ENCODE peak calls at places on chromosomes 3 and 15, in five cellular contexts. T is PC-3, C is cardiac muscle cell, P is thoracic aorta, V is spleen. L is an unnamed sample. For H3K36me3, the result is how much of the 10 kb centered on the place peaks cover.

GRCh38 chr15:40281057-40281850 is 1.6 kb downstream of the ANKRD63 start:
- DNase-seq in T (no peak), C (no peak), P (no peak), V (no peak), L (no peak)

GRCh38 chr15:36278219-36278618 is 301.2 kb upstream of the CDIN1 start:
- DNase-seq in T (peak), C (peak), P (no peak), V (no peak), L (no peak)

GRCh38 chr15:94306700-94307650 is 75.6 kb downstream of the MCTP2 start:
- DNase-seq in T (no peak), C (no peak), P (no peak), V (no peak), L (no peak)

GRCh38 chr15:68352401-68353062 is 75.0 kb downstream of the FEM1B start:
- DNase-seq in T (peak), C (peak), P (peak), V (peak), L (peak)

GRCh38 chr3:128343287-128344045 is 123.2 kb downstream of the DNAJB8 start:
- DNase-seq in T (peak), C (peak), P (no peak), V (peak), L (peak)

GRCh38 chr15:75801859-75802593 is 41.2 kb upstream of the UBE2Q2 start:
- DNase-seq in T (peak), C (peak), P (peak), V (peak), L (peak)

GRCh38 chr3:20890124-20890523 is 704.1 kb upstream of the SGO1 start:
- DNase-seq in T (no peak), C (no peak), P (no peak), V (no peak), L (no peak)

GRCh38 chr3:73781536-73781935 is 156.8 kb upstream of the PDZRN3 start:
- DNase-seq in T (no peak), C (no peak), P (no peak), V (no peak), L (no peak)

GRCh38 chr15:89391685-89392257 is 57.1 kb upstream of the POLG start:
- DNase-seq in T (no peak), C (no peak), P (no peak), V (peak), L (no peak)

GRCh38 chr3:171781711-171782127 is 28.6 kb downstream of the PLD1 start:
- DNase-seq in T (peak), C (no peak), P (no peak), V (no peak), L (no peak)

GRCh38 chr3:150319900-150320299 is 88.2 kb upstream of the TSC22D2 start:
- DNase-seq in T (peak), C (peak), P (no peak), V (no peak), L (no peak)

GRCh38 chr15:99450896-99451358 is 114.9 kb upstream of the MEF2A start:
- DNase-seq in T (no peak), C (peak), P (no peak), V (no peak), L (peak)

GRCh38 chr3:8443829-8444791 is 57.5 kb upstream of the LMCD1 start:
- DNase-seq in T (peak), C (peak), P (peak), V (peak), L (peak)

GRCh38 chr3:172782235-172782634 is 31.7 kb downstream of the ECT2 start:
- DNase-seq in T (no peak), C (no peak), P (no peak), V (no peak), L (no peak)

GRCh38 chr3:171383206-171384018 is 76.8 kb downstream of the TNIK start:
- DNase-seq in T (no peak), C (peak), P (no peak), V (no peak), L (no peak)

GRCh38 chr15:77021803-77022381 is 27.0 kb downstream of the PSTPIP1 start:
- DNase-seq in T (peak), C (peak), P (no peak), V (peak), L (no peak)

GRCh38 chr15:68843425-68844311 is 23.0 kb upstream of the ANP32A start:
- DNase-seq in T (peak), C (peak), P (no peak), V (peak), L (no peak)

GRCh38 chr3:160378331-160379109 is 20.5 kb downstream of the IFT80 start:
- DNase-seq in T (peak), C (peak), P (no peak), V (no peak), L (no peak)

GRCh38 chr3:40681658-40682055 is 156.9 kb downstream of the ZNF621 start:
- DNase-seq in T (no peak), C (no peak), P (no peak), V (no peak), L (no peak)

GRCh38 chr3:195879416-195880036 is 28.8 kb downstream of the TNK2 start:
- DNase-seq in T (no peak), C (no peak), P (no peak), V (no peak), L (no peak)

GRCh38 chr3:86890997-86891396 is 100.0 kb downstream of the VGLL3 start:
- DNase-seq in T (no peak), C (no peak), P (no peak), V (no peak), L (no peak)

GRCh38 chr15:63107895-63108546 is 13.6 kb upstream of the LACTB start:
- DNase-seq in T (peak), C (peak), P (no peak), V (no peak), L (no peak)

GRCh38 chr15:99076555-99077308 is 28.1 kb upstream of the SYNM start:
- DNase-seq in T (peak), C (peak), P (no peak), V (no peak), L (peak)

GRCh38 chr3:54347933-54348332 is 225.6 kb downstream of the CACNA2D3 start:
- DNase-seq in T (no peak), C (no peak), P (no peak), V (no peak), L (no peak)

GRCh38 chr3:69425249-69425648 is 39.4 kb upstream of the FRMD4B start:
- DNase-seq in T (peak), C (peak), P (no peak), V (no peak), L (no peak)

GRCh38 chr3:129485681-129486056 is 42.8 kb upstream of the RHO start:
- DNase-seq in T (peak), C (peak), P (peak), V (peak), L (peak)

GRCh38 chr15:33068007-33068441 is 126.5 kb downstream of the FMN1 start:
- DNase-seq in T (peak), C (no peak), P (no peak), V (no peak), L (peak)

GRCh38 chr15:76967067-76967466 is 27.9 kb upstream of the PSTPIP1 start:
- DNase-seq in T (no peak), C (no peak), P (no peak), V (no peak), L (no peak)

GRCh38 chr3:31908391-31909097 is 72.5 kb downstream of the OSBPL10 start:
- DNase-seq in T (peak), C (no peak), P (no peak), V (no peak), L (no peak)

GRCh38 chr3:57268416-57268815 is 24.1 kb downstream of the ASB14 start:
- DNase-seq in T (no peak), C (no peak), P (no peak), V (no peak), L (no peak)

GRCh38 chr3:77837626-77838025 is 797.7 kb downstream of the ROBO2 start:
- DNase-seq in T (no peak), C (no peak), P (no peak), V (no peak), L (no peak)

GRCh38 chr15:36612063-36612788 is 32.8 kb downstream of the CDIN1 start:
- DNase-seq in T (peak), C (peak), P (no peak), V (no peak), L (no peak)

GRCh38 chr3:66427352-66427751 is 73.5 kb downstream of the LRIG1 start:
- DNase-seq in T (no peak), C (no peak), P (no peak), V (no peak), L (peak)

GRCh38 chr3:66423791-66424190 is 77.0 kb downstream of the LRIG1 start:
- DNase-seq in T (peak), C (peak), P (no peak), V (no peak), L (peak)

GRCh38 chr3:66426135-66426534 is 74.7 kb downstream of the LRIG1 start:
- DNase-seq in T (no peak), C (no peak), P (no peak), V (no peak), L (peak)

GRCh38 chr3:66425566-66425965 is 75.3 kb downstream of the LRIG1 start:
- DNase-seq in T (no peak), C (no peak), P (no peak), V (no peak), L (no peak)

DNA sequence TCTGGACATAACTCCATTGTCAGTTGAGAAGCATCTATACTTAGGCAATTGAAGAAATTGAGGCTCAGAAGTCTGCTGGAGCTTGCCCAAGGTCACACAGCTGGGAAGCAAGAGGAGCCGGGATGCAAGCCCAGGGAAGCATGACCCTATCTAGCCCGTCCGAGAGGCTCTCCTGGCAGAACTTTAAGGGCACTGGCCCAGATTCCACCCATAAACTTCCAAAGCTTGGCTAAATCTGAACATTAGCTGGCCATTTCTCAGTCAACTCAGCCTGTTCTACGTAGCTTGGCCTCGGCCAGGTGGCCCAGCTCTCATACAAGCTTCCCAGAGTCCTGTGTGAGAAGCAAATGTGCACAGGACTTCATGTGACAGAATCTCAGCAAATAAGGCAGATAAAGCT is 75.8 kb downstream of the LRIG1 start:
- DNase-seq in T (no peak), C (no peak), P (no peak), V (no peak), L (peak)
- H3K36me3 ChIP-seq in T (under half), C (under half), P (under half), V (under half), L (under half)

GRCh38 chr3:142726017-142726416 is 2.2 kb downstream of the TRPC1 start:
- DNase-seq in T (no peak), C (no peak), P (no peak), V (no peak), L (no peak)
- H3K4me3 ChIP-seq in T (no peak), C (peak), P (no peak), V (no peak), L (no peak)

DNA sequence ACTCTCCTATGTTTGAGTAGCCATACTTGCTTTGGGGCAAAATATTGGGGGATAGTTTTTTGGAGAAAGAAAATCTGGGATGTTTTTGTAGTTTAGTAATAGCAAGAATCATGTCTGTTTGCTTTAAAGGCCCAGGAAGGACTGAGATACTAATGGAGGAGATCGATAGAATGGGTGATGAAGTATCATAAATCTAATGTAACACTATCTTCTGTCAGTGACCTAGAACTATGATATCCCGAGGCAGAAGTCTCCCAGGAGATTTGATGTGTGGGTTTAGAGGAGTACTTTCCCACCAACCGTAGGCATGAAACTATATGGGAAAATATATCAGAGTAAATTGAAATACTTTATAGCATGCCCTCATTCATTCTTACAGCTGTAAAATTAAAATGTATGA is 21.0 kb upstream of the NFKBIZ start:
- DNase-seq in T (no peak), C (no peak), P (no peak), V (no peak), L (no peak)
- H3K27ac ChIP-seq in T (peak), C (peak), P (peak), V (peak), L (peak)

GRCh38 chr15:67192185-67192584 is 62.3 kb downstream of the AAGAB start:
- DNase-seq in T (no peak), C (no peak), P (no peak), V (no peak), L (no peak)

GRCh38 chr15:67195305-67195704 is 59.2 kb downstream of the AAGAB start:
- DNase-seq in T (no peak), C (no peak), P (no peak), V (no peak), L (no peak)

GRCh38 chr15:67193223-67194009 is 61.0 kb downstream of the AAGAB start:
- DNase-seq in T (no peak), C (no peak), P (no peak), V (no peak), L (peak)

GRCh38 chr15:67196222-67196621 is 58.2 kb downstream of the AAGAB start:
- DNase-seq in T (no peak), C (no peak), P (no peak), V (no peak), L (no peak)

DNA sequence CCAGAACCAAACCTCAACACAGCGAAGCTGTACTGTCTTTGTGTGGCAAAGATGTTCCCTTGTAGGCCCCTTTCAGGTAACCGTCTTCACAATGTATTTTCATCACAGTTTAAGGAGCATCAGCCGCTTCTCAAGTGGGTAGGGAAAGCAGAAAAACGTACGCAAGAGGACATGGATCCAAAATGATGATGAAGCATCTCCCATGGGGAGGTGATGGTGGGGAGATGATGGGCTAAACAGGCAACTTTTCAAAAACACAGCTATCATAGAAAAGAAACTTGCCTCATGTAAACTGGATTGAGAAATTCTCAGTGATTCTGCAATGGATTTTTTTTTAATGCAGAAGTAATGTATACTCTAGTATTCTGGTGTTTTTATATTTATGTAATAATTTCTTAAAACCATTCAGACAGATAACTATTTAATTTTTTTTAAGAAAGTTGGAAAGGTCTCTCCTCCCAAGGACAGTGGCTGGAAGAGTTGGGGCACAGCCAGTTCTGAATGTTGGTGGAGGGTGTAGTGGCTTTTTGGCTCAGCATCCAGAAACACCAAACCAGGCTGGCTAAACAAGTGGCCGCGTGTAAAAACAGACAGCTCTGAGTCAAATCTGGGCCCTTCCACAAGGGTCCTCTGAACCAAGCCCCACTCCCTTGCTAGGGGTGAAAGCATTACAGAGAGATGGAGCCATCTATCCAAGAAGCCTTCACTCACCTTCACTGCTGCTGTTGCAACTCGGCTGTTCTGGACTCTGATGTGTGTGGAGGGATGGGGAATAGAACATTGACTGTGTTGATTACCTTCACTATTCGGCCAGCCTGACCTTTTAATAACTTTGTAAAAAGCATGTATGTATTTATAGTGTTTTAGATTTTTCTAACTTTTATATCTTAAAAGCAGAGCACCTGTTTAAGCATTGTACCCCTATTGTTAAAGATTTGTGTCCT is 60.0 kb downstream of the AAGAB start:
- DNase-seq in T (no peak), C (no peak), P (no peak), V (no peak), L (no peak)
- H3K36me3 ChIP-seq in T (under half), C (under half), P (under half), V (under half), L (under half)

GRCh38 chr3:194065119-194065392 is 70.9 kb upstream of the HES1 start:
- DNase-seq in T (no peak), C (no peak), P (no peak), V (no peak), L (no peak)
- H3K4me3 ChIP-seq in T (no peak), C (no peak), P (no peak), V (no peak), L (no peak)

GRCh38 chr15:70585707-70586034 is 177.7 kb downstream of the UACA start:
- DNase-seq in T (no peak), C (no peak), P (no peak), V (no peak), L (no peak)
- H3K27ac ChIP-seq in T (no peak), C (no peak), P (no peak), V (no peak), L (no peak)

GRCh38 chr3:46918634-46919033 is 41.1 kb downstream of the PTH1R start:
- DNase-seq in T (no peak), C (no peak), P (no peak), V (peak), L (peak)
- H3K36me3 ChIP-seq in T (half or more), C (under half), P (under half), V (half or more), L (half or more)

DNA sequence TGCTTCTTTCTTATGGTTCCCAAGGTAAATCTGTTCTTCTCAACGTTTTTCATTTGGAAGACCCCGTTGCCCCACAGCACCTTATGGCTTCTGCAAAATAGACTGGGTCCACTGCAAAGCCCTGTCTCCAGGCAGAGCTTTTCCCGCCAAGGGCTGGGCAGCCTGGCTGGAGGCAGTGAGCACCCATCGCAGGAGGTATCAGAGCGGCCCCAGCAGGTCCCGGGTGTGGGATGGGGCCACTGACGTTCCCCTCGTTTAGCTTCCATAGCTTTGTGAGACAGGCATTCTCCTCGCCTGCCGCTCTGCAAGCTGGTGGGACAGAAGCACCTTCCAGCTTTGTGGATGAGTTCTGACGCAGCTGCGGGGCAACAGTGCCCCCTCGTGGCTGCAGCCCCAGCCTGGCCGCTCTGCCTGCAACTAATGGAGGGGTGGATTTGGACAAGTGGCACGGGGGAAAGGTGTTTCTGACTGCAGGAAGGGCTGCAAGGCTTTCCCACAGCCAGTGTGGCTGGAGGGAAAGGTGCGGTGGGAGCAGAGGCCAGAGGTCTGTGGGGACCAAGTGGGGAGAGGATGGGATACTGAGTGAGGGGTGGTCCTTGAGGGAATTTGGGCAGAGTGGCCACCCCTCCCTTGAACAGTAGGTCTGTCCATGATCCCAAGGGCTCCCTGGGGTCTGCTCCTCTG is 99.3 kb downstream of the FBLN2 start:
- DNase-seq in T (peak), C (peak), P (peak), V (peak), L (peak)
- H3K4me3 ChIP-seq in T (peak), C (no peak), P (no peak), V (no peak), L (no peak)

GRCh38 chr15:81296218-81296617 is 27.7 kb downstream of the STARD5 start:
- DNase-seq in T (no peak), C (no peak), P (no peak), V (peak), L (no peak)
- H3K27ac ChIP-seq in T (no peak), C (no peak), P (no peak), V (peak), L (peak)

GRCh38 chr3:111936191-111936841 is 42.5 kb upstream of the ABHD10 start:
- DNase-seq in T (peak), C (peak), P (no peak), V (no peak), L (no peak)
- H3K36me3 ChIP-seq in T (half or more), C (under half), P (under half), V (under half), L (under half)

L was measured in sigmoid colon.